ENCODE peak calls at places on chromosomes 5 and 9, in eight cellular contexts. D, S, O, I, U, Q, G and X are unnamed samples.

GRCh38 chr9:131674425-131675421 is 65.2 kb downstream of the RAPGEF1 start:
- DNase-seq in D (no peak), S (no peak), O (no peak), I (no peak), U (peak; percentile 37), Q (no peak), G (no peak), X (no peak)

GRCh38 chr9:16458696-16459420 is 411.6 kb downstream of the BNC2 start:
- DNase-seq in D (peak; percentile 47), S (no peak), O (no peak), I (no peak), U (no peak), Q (no peak), G (peak; percentile 28), X (peak; percentile 60)

GRCh38 chr9:129252937-129253819 is 75.1 kb upstream of the IER5L start:
- DNase-seq in D (no peak), S (no peak), O (no peak), I (no peak), U (peak; percentile 69), Q (no peak), G (no peak), X (no peak)

GRCh38 chr9:11135856-11136255 is 523.1 kb upstream of the PTPRD start:
- DNase-seq in D (no peak), S (no peak), O (no peak), I (no peak), U (no peak), Q (no peak), G (no peak), X (no peak)

GRCh38 chr5:59843511-59844230 is 49.9 kb downstream of the PDE4D start:
- DNase-seq in D (peak; percentile 51), S (no peak), O (no peak), I (no peak), U (no peak), Q (no peak), G (no peak), X (no peak)

GRCh38 chr5:31100781-31101180 is 92.7 kb upstream of the CDH6 start:
- DNase-seq in D (no peak), S (no peak), O (no peak), I (no peak), U (no peak), Q (no peak), G (no peak), X (no peak)

GRCh38 chr5:111119856-111120255 is 27.7 kb downstream of the WDR36 start:
- DNase-seq in D (no peak), S (no peak), O (no peak), I (no peak), U (no peak), Q (no peak), G (no peak), X (no peak)

GRCh38 chr9:129583308-129584038 is 37.4 kb downstream of the C9orf50 start:
- DNase-seq in D (no peak), S (peak; percentile 59), O (no peak), I (no peak), U (no peak), Q (no peak), G (no peak), X (no peak)

GRCh38 chr5:77356740-77357139 is 135.4 kb downstream of the WDR41 start:
- DNase-seq in D (peak; percentile 1), S (no peak), O (peak; percentile 19), I (peak; percentile 70), U (no peak), Q (no peak), G (no peak), X (no peak)

GRCh38 chr5:170738840-170739239 is 44.7 kb upstream of the GABRP start:
- DNase-seq in D (no peak), S (no peak), O (no peak), I (no peak), U (no peak), Q (no peak), G (no peak), X (no peak)

GRCh38 chr5:2183154-2184023 is 300.7 kb upstream of the IRX4 start:
- DNase-seq in D (no peak), S (no peak), O (no peak), I (no peak), U (no peak), Q (no peak), G (no peak), X (no peak)

GRCh38 chr5:44389410-44389879 is at the start of gene FGF10:
- DNase-seq in D (no peak), S (no peak), O (no peak), I (no peak), U (peak; percentile 20), Q (peak; percentile 69), G (peak; percentile 5), X (no peak)

GRCh38 chr9:33142531-33142930 is 24.6 kb downstream of the B4GALT1 start:
- DNase-seq in D (no peak), S (no peak), O (no peak), I (no peak), U (no peak), Q (no peak), G (no peak), X (no peak)

GRCh38 chr9:37700900-37701299 is 50.1 kb downstream of the FRMPD1 start:
- DNase-seq in D (no peak), S (no peak), O (no peak), I (no peak), U (no peak), Q (no peak), G (no peak), X (no peak)

GRCh38 chr5:101995585-101995984 is 300.5 kb downstream of the SLCO4C1 start:
- DNase-seq in D (no peak), S (no peak), O (no peak), I (no peak), U (no peak), Q (no peak), G (no peak), X (no peak)

GRCh38 chr9:133276923-133277322 is 1.9 kb upstream of the ABO start:
- DNase-seq in D (no peak), S (no peak), O (no peak), I (no peak), U (no peak), Q (no peak), G (no peak), X (no peak)

GRCh38 chr9:109507421-109507838 is 9.3 kb upstream of the PTPN3 start:
- DNase-seq in D (no peak), S (no peak), O (no peak), I (peak; percentile 31), U (no peak), Q (no peak), G (no peak), X (no peak)

GRCh38 chr9:134553061-134553891 is 88.3 kb upstream of the COL5A1 start:
- DNase-seq in D (no peak), S (no peak), O (no peak), I (no peak), U (no peak), Q (no peak), G (no peak), X (no peak)

GRCh38 chr9:113274474-113275146 is 762 bp downstream of the CDC26 start:
- DNase-seq in D (peak; percentile 72), S (peak; percentile 56), O (peak; percentile 35), I (no peak), U (no peak), Q (peak; percentile 50), G (peak; percentile 66), X (peak; percentile 2)